ENCODE peak calls at places on chromosomes 2 and 18, in ten cellular contexts. One of them, this sample, is unnamed.

GRCh38 chr2:6864251-6864758 is 1.4 kb downstream of the CMPK2 start:
- DNase-seq in ascending aorta: no peak
- DNase-seq in cardiac muscle cell: no peak
- DNase-seq in fibroblast of mammary gland: no peak
- DNase-seq in CD8-positive, alpha-beta memory T cell: no peak
- DNase-seq in GM23248: no peak
- DNase-seq in right lobe of liver: no peak
- DNase-seq in dorsolateral prefrontal cortex: no peak
- DNase-seq in astrocyte of the spinal cord: no peak
- DNase-seq in prostate gland: no peak
- DNase-seq in this sample: no peak

GRCh38 chr18:23406271-23406787 is 46.8 kb upstream of the RIOK3 start:
- DNase-seq in ascending aorta: no peak
- DNase-seq in cardiac muscle cell: peak; percentile 62
- DNase-seq in fibroblast of mammary gland: no peak
- DNase-seq in CD8-positive, alpha-beta memory T cell: no peak
- DNase-seq in GM23248: peak; percentile 58
- DNase-seq in right lobe of liver: no peak
- DNase-seq in dorsolateral prefrontal cortex: no peak
- DNase-seq in astrocyte of the spinal cord: peak; percentile 44
- DNase-seq in prostate gland: no peak
- DNase-seq in this sample: no peak

GRCh38 chr2:226124548-226125011 is 675.0 kb downstream of the IRS1 start:
- DNase-seq in ascending aorta: no peak
- DNase-seq in cardiac muscle cell: no peak
- DNase-seq in fibroblast of mammary gland: peak; percentile 74
- DNase-seq in CD8-positive, alpha-beta memory T cell: no peak
- DNase-seq in GM23248: peak; percentile 51
- DNase-seq in right lobe of liver: no peak
- DNase-seq in dorsolateral prefrontal cortex: no peak
- DNase-seq in astrocyte of the spinal cord: peak; percentile 33
- DNase-seq in prostate gland: no peak
- DNase-seq in this sample: no peak

GRCh38 chr2:237567276-237568029 is 1.1 kb downstream of the PRLH start:
- DNase-seq in ascending aorta: no peak
- DNase-seq in cardiac muscle cell: no peak
- DNase-seq in fibroblast of mammary gland: no peak
- DNase-seq in CD8-positive, alpha-beta memory T cell: no peak
- DNase-seq in GM23248: no peak
- DNase-seq in right lobe of liver: no peak
- DNase-seq in dorsolateral prefrontal cortex: no peak
- DNase-seq in astrocyte of the spinal cord: no peak
- DNase-seq in prostate gland: no peak
- DNase-seq in this sample: no peak

GRCh38 chr18:59686260-59686659 is 11.0 kb downstream of the CCBE1 start:
- DNase-seq in ascending aorta: no peak
- DNase-seq in cardiac muscle cell: no peak
- DNase-seq in fibroblast of mammary gland: no peak
- DNase-seq in CD8-positive, alpha-beta memory T cell: no peak
- DNase-seq in GM23248: no peak
- DNase-seq in right lobe of liver: no peak
- DNase-seq in dorsolateral prefrontal cortex: no peak
- DNase-seq in astrocyte of the spinal cord: no peak
- DNase-seq in prostate gland: no peak
- DNase-seq in this sample: no peak

GRCh38 chr2:204072443-204073324 is 136.1 kb downstream of the ICOS start:
- DNase-seq in ascending aorta: no peak
- DNase-seq in cardiac muscle cell: peak; percentile 45
- DNase-seq in fibroblast of mammary gland: peak; percentile 22
- DNase-seq in CD8-positive, alpha-beta memory T cell: peak; percentile 20
- DNase-seq in GM23248: peak; percentile 16
- DNase-seq in right lobe of liver: no peak
- DNase-seq in dorsolateral prefrontal cortex: no peak
- DNase-seq in astrocyte of the spinal cord: no peak
- DNase-seq in prostate gland: no peak
- DNase-seq in this sample: no peak

GRCh38 chr18:8771930-8772329 is 66.6 kb downstream of the MTCL1 start:
- DNase-seq in ascending aorta: no peak
- DNase-seq in cardiac muscle cell: no peak
- DNase-seq in fibroblast of mammary gland: peak; percentile 58
- DNase-seq in CD8-positive, alpha-beta memory T cell: no peak
- DNase-seq in GM23248: peak; percentile 56
- DNase-seq in right lobe of liver: no peak
- DNase-seq in dorsolateral prefrontal cortex: no peak
- DNase-seq in astrocyte of the spinal cord: no peak
- DNase-seq in prostate gland: no peak
- DNase-seq in this sample: peak; percentile 21

GRCh38 chr2:14827226-14828023 is 194.9 kb downstream of the LRATD1 start:
- DNase-seq in ascending aorta: no peak
- DNase-seq in cardiac muscle cell: no peak
- DNase-seq in fibroblast of mammary gland: peak; percentile 32
- DNase-seq in CD8-positive, alpha-beta memory T cell: no peak
- DNase-seq in GM23248: peak; percentile 63
- DNase-seq in right lobe of liver: no peak
- DNase-seq in dorsolateral prefrontal cortex: no peak
- DNase-seq in astrocyte of the spinal cord: peak; percentile 3
- DNase-seq in prostate gland: no peak
- DNase-seq in this sample: no peak

GRCh38 chr2:239054921-239055320 is 207.0 kb downstream of the TWIST2 start:
- DNase-seq in ascending aorta: no peak
- DNase-seq in cardiac muscle cell: no peak
- DNase-seq in fibroblast of mammary gland: no peak
- DNase-seq in CD8-positive, alpha-beta memory T cell: no peak
- DNase-seq in GM23248: no peak
- DNase-seq in right lobe of liver: no peak
- DNase-seq in dorsolateral prefrontal cortex: peak; percentile 16
- DNase-seq in astrocyte of the spinal cord: no peak
- DNase-seq in prostate gland: no peak
- DNase-seq in this sample: no peak

GRCh38 chr2:239057533-239057932 is 209.6 kb downstream of the TWIST2 start:
- DNase-seq in ascending aorta: no peak
- DNase-seq in cardiac muscle cell: no peak
- DNase-seq in fibroblast of mammary gland: peak; percentile 43
- DNase-seq in CD8-positive, alpha-beta memory T cell: no peak
- DNase-seq in GM23248: no peak
- DNase-seq in right lobe of liver: no peak
- DNase-seq in dorsolateral prefrontal cortex: no peak
- DNase-seq in astrocyte of the spinal cord: no peak
- DNase-seq in prostate gland: no peak
- DNase-seq in this sample: no peak

GRCh38 chr2:239056611-239057010 is 208.7 kb downstream of the TWIST2 start:
- DNase-seq in ascending aorta: no peak
- DNase-seq in cardiac muscle cell: no peak
- DNase-seq in fibroblast of mammary gland: no peak
- DNase-seq in CD8-positive, alpha-beta memory T cell: no peak
- DNase-seq in GM23248: no peak
- DNase-seq in right lobe of liver: no peak
- DNase-seq in dorsolateral prefrontal cortex: no peak
- DNase-seq in astrocyte of the spinal cord: no peak
- DNase-seq in prostate gland: no peak
- DNase-seq in this sample: no peak

GRCh38 chr2:239053801-239054503 is 206.1 kb downstream of the TWIST2 start:
- DNase-seq in ascending aorta: no peak
- DNase-seq in cardiac muscle cell: no peak
- DNase-seq in fibroblast of mammary gland: no peak
- DNase-seq in CD8-positive, alpha-beta memory T cell: no peak
- DNase-seq in GM23248: no peak
- DNase-seq in right lobe of liver: no peak
- DNase-seq in dorsolateral prefrontal cortex: peak; percentile 33
- DNase-seq in astrocyte of the spinal cord: no peak
- DNase-seq in prostate gland: no peak
- DNase-seq in this sample: no peak

DNA sequence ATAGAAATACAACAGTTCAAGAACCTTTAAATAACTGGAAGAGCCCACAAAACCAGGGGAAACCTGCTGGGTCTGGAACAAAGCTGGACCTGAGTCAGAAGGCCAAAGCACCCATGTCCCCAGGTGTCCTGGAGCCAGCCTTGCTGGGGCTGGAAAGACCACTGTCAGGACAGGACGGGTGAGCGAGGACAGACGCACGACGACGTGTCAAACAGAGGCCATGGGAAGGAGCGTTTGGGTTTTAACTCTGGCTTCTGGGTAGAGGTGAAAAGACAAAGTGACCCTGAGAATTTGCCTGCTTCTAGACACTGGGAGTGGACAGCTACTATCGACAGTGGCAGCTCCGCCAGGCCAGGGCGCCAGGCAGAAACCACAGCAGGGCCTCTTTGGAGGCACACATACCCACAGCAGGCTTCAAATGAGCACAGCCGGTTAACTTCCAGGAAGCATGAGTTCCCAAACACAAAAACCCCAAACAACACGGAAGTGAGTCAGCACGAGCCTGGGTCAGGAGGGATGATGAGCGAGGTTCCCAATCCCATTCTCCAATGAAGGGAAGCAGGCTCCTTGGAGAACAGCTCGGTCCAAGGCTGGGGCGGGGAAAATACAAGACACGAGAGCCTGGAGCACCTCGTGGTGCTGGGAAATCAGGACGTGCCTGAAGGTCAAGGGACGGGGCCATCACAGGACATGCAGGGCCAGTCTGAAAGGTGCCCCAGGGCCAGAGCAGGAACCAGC is 208.0 kb downstream of the TWIST2 start:
- DNase-seq in ascending aorta: no peak
- DNase-seq in cardiac muscle cell: no peak
- DNase-seq in fibroblast of mammary gland: peak; percentile 47
- DNase-seq in CD8-positive, alpha-beta memory T cell: no peak
- DNase-seq in GM23248: no peak
- DNase-seq in right lobe of liver: peak; percentile 23
- DNase-seq in dorsolateral prefrontal cortex: peak; percentile 38
- DNase-seq in astrocyte of the spinal cord: peak; percentile 17
- DNase-seq in prostate gland: no peak
- DNase-seq in this sample: no peak
- H3K4me3 ChIP-seq in ascending aorta: no peak overlapping the region
- H3K4me3 ChIP-seq in cardiac muscle cell: no peak overlapping the region
- H3K4me3 ChIP-seq in fibroblast of mammary gland: no peak overlapping the region
- H3K4me3 ChIP-seq in CD8-positive, alpha-beta memory T cell: no peak overlapping the region
- H3K4me3 ChIP-seq in GM23248: no peak overlapping the region
- H3K4me3 ChIP-seq in right lobe of liver: no peak overlapping the region
- H3K4me3 ChIP-seq in dorsolateral prefrontal cortex: no peak overlapping the region
- H3K4me3 ChIP-seq in astrocyte of the spinal cord: no peak overlapping the region
- H3K4me3 ChIP-seq in prostate gland: no peak overlapping the region
- H3K4me3 ChIP-seq in this sample: no peak overlapping the region

DNA sequence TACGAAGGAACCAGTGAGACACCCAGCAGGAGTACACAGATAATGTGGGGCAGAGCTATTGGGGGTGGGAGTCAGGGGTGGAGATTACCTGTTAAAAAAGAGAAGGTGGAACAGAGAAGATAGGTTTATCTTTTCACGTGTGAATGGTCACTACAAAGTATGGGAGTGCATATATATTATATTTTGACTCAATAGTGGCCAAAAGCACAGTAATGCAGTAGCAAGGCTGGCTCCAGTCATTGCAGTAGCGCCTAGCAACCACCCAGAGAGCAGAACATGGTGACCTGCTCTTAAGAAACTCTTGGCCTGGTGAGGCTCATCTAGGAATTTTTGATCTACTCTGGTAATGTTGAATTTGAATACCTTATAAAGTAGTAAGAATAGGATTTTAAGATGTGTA is 1.0 kb downstream of the IMPACT start:
- DNase-seq in ascending aorta: no peak
- DNase-seq in cardiac muscle cell: no peak
- DNase-seq in fibroblast of mammary gland: peak; percentile 39
- DNase-seq in CD8-positive, alpha-beta memory T cell: no peak
- DNase-seq in GM23248: peak; percentile 51
- DNase-seq in right lobe of liver: no peak
- DNase-seq in dorsolateral prefrontal cortex: no peak
- DNase-seq in astrocyte of the spinal cord: peak; percentile 7
- DNase-seq in prostate gland: no peak
- DNase-seq in this sample: no peak
- H3K4me3 ChIP-seq in ascending aorta: peak overlapping the region; percentile 96
- H3K4me3 ChIP-seq in cardiac muscle cell: peak overlapping the region; percentile 49
- H3K4me3 ChIP-seq in fibroblast of mammary gland: peak overlapping the region; percentile 76
- H3K4me3 ChIP-seq in CD8-positive, alpha-beta memory T cell: no peak overlapping the region
- H3K4me3 ChIP-seq in GM23248: peak overlapping the region; percentile 77
- H3K4me3 ChIP-seq in right lobe of liver: no peak overlapping the region
- H3K4me3 ChIP-seq in dorsolateral prefrontal cortex: peak overlapping the region; percentile 94
- H3K4me3 ChIP-seq in astrocyte of the spinal cord: peak overlapping the region; percentile 52
- H3K4me3 ChIP-seq in prostate gland: no peak overlapping the region
- H3K4me3 ChIP-seq in this sample: peak overlapping the region; percentile 94

DNA sequence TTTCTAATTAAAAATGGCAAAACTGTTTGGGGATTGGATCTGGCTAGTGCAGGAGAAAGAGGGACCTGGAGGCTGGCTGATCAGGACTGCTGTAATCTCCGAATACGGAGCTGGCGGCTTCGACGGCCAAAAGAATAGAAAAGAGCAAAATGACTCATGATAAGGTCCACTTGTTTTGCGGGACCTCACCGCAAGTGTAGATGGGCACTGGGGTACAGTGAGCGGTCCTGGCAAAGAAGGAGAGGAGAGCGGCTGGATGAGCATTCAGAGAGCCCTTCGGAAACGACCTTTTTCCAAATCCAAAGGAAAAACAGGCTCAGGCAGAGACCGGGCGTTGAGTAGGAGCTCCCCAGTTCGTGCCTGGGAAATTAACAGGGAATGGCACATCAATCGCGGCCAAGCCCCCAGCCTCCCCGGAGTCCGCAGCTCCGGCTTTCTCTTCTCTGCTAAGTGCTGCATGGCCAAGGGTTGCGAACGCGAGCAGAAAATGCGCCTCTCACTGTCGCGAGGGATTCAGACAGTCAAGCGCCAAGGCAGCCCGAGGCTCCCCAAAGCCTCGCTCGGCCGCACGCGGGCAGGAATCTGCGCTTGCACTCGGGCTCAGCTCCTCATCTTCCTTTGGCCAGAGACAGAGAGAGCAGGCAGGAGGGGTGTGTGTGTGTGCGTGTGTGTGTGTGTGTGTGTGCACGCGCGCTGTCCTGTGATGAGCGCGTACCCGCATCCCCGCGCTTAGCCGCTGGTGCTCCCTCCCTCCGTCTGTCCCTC is 1.8 kb downstream of the DCC start:
- DNase-seq in ascending aorta: no peak
- DNase-seq in cardiac muscle cell: peak; percentile 54
- DNase-seq in fibroblast of mammary gland: no peak
- DNase-seq in CD8-positive, alpha-beta memory T cell: no peak
- DNase-seq in GM23248: peak; percentile 12
- DNase-seq in right lobe of liver: no peak
- DNase-seq in dorsolateral prefrontal cortex: peak; percentile 72
- DNase-seq in astrocyte of the spinal cord: peak; percentile 41
- DNase-seq in prostate gland: no peak
- DNase-seq in this sample: peak; percentile 65
- H3K4me3 ChIP-seq in ascending aorta: no peak overlapping the region
- H3K4me3 ChIP-seq in cardiac muscle cell: peak overlapping the region; percentile 31
- H3K4me3 ChIP-seq in fibroblast of mammary gland: peak overlapping the region; percentile 2
- H3K4me3 ChIP-seq in CD8-positive, alpha-beta memory T cell: no peak overlapping the region
- H3K4me3 ChIP-seq in GM23248: no peak overlapping the region
- H3K4me3 ChIP-seq in right lobe of liver: no peak overlapping the region
- H3K4me3 ChIP-seq in dorsolateral prefrontal cortex: peak overlapping the region; percentile 71
- H3K4me3 ChIP-seq in astrocyte of the spinal cord: peak overlapping the region; percentile 30
- H3K4me3 ChIP-seq in prostate gland: no peak overlapping the region
- H3K4me3 ChIP-seq in this sample: no peak overlapping the region

GRCh38 chr2:64768426-64769033 is 114.8 kb upstream of the SERTAD2 start:
- DNase-seq in ascending aorta: no peak
- DNase-seq in cardiac muscle cell: no peak
- DNase-seq in fibroblast of mammary gland: no peak
- DNase-seq in CD8-positive, alpha-beta memory T cell: no peak
- DNase-seq in GM23248: no peak
- DNase-seq in right lobe of liver: no peak
- DNase-seq in dorsolateral prefrontal cortex: no peak
- DNase-seq in astrocyte of the spinal cord: no peak
- DNase-seq in prostate gland: peak; percentile 29
- DNase-seq in this sample: no peak

GRCh38 chr2:64769392-64770044 is 115.8 kb upstream of the SERTAD2 start:
- DNase-seq in ascending aorta: no peak
- DNase-seq in cardiac muscle cell: no peak
- DNase-seq in fibroblast of mammary gland: no peak
- DNase-seq in CD8-positive, alpha-beta memory T cell: no peak
- DNase-seq in GM23248: no peak
- DNase-seq in right lobe of liver: no peak
- DNase-seq in dorsolateral prefrontal cortex: no peak
- DNase-seq in astrocyte of the spinal cord: no peak
- DNase-seq in prostate gland: no peak
- DNase-seq in this sample: no peak

GRCh38 chr2:64771726-64772125 is 118.0 kb upstream of the SERTAD2 start:
- DNase-seq in ascending aorta: no peak
- DNase-seq in cardiac muscle cell: no peak
- DNase-seq in fibroblast of mammary gland: no peak
- DNase-seq in CD8-positive, alpha-beta memory T cell: no peak
- DNase-seq in GM23248: peak; percentile 12
- DNase-seq in right lobe of liver: no peak
- DNase-seq in dorsolateral prefrontal cortex: no peak
- DNase-seq in astrocyte of the spinal cord: no peak
- DNase-seq in prostate gland: no peak
- DNase-seq in this sample: no peak

GRCh38 chr2:64770137-64770780 is 116.5 kb upstream of the SERTAD2 start:
- DNase-seq in ascending aorta: no peak
- DNase-seq in cardiac muscle cell: no peak
- DNase-seq in fibroblast of mammary gland: peak; percentile 80
- DNase-seq in CD8-positive, alpha-beta memory T cell: no peak
- DNase-seq in GM23248: peak; percentile 61
- DNase-seq in right lobe of liver: no peak
- DNase-seq in dorsolateral prefrontal cortex: no peak
- DNase-seq in astrocyte of the spinal cord: peak; percentile 62
- DNase-seq in prostate gland: no peak
- DNase-seq in this sample: no peak

GRCh38 chr2:64770781-64771334 is 117.1 kb upstream of the SERTAD2 start:
- DNase-seq in ascending aorta: no peak
- DNase-seq in cardiac muscle cell: no peak
- DNase-seq in fibroblast of mammary gland: peak; percentile 99
- DNase-seq in CD8-positive, alpha-beta memory T cell: no peak
- DNase-seq in GM23248: peak; percentile 97
- DNase-seq in right lobe of liver: peak; percentile 57
- DNase-seq in dorsolateral prefrontal cortex: peak; percentile 57
- DNase-seq in astrocyte of the spinal cord: peak; percentile 90
- DNase-seq in prostate gland: no peak
- DNase-seq in this sample: no peak
- H3K4me3 ChIP-seq in ascending aorta: no peak overlapping the region
- H3K4me3 ChIP-seq in cardiac muscle cell: no peak overlapping the region
- H3K4me3 ChIP-seq in fibroblast of mammary gland: no peak overlapping the region
- H3K4me3 ChIP-seq in CD8-positive, alpha-beta memory T cell: no peak overlapping the region
- H3K4me3 ChIP-seq in GM23248: peak overlapping the region; percentile 45
- H3K4me3 ChIP-seq in right lobe of liver: no peak overlapping the region
- H3K4me3 ChIP-seq in dorsolateral prefrontal cortex: no peak overlapping the region
- H3K4me3 ChIP-seq in astrocyte of the spinal cord: no peak overlapping the region
- H3K4me3 ChIP-seq in prostate gland: no peak overlapping the region
- H3K4me3 ChIP-seq in this sample: no peak overlapping the region